ENCODE peak calls at places on chromosome 15, in five cellular contexts. One of them, this sample, is unnamed. For H3K4me1, the result is how much of the 10 kb centered on the place peaks cover.

GRCh38 chr15:49558924-49559323 is 61.7 kb downstream of the FAM227B start:
- DNase-seq in upper lobe of right lung: no peak
- DNase-seq in adrenal gland: no peak
- DNase-seq in CD8-positive, alpha-beta T cell: no peak
- DNase-seq in kidney: no peak
- DNase-seq in this sample: no peak

GRCh38 chr15:61084944-61085367 is 144.1 kb downstream of the RORA start:
- DNase-seq in upper lobe of right lung: no peak
- DNase-seq in adrenal gland: no peak
- DNase-seq in CD8-positive, alpha-beta T cell: no peak
- DNase-seq in kidney: no peak
- DNase-seq in this sample: no peak

GRCh38 chr15:62124176-62124952 is 40.7 kb downstream of the C2CD4B start:
- DNase-seq in upper lobe of right lung: no peak
- DNase-seq in adrenal gland: no peak
- DNase-seq in CD8-positive, alpha-beta T cell: no peak
- DNase-seq in kidney: no peak
- DNase-seq in this sample: no peak

GRCh38 chr15:43769584-43770228 is 7.1 kb downstream of the ELL3 start:
- DNase-seq in upper lobe of right lung: peak
- DNase-seq in adrenal gland: peak
- DNase-seq in CD8-positive, alpha-beta T cell: peak
- DNase-seq in kidney: no peak
- DNase-seq in this sample: peak

GRCh38 chr15:55899537-55899936 is 93.9 kb downstream of the NEDD4 start:
- DNase-seq in upper lobe of right lung: no peak
- DNase-seq in adrenal gland: no peak
- DNase-seq in CD8-positive, alpha-beta T cell: no peak
- DNase-seq in kidney: no peak
- DNase-seq in this sample: no peak

GRCh38 chr15:63292771-63293170 is 15.4 kb downstream of the APH1B start:
- DNase-seq in upper lobe of right lung: no peak
- DNase-seq in adrenal gland: no peak
- DNase-seq in CD8-positive, alpha-beta T cell: no peak
- DNase-seq in kidney: no peak
- DNase-seq in this sample: no peak

GRCh38 chr15:39204031-39204430 is 376.8 kb upstream of the THBS1 start:
- DNase-seq in upper lobe of right lung: no peak
- DNase-seq in adrenal gland: no peak
- DNase-seq in CD8-positive, alpha-beta T cell: no peak
- DNase-seq in kidney: no peak
- DNase-seq in this sample: no peak

GRCh38 chr15:63367900-63368299 is 13.7 kb downstream of the CA12 start:
- DNase-seq in upper lobe of right lung: no peak
- DNase-seq in adrenal gland: no peak
- DNase-seq in CD8-positive, alpha-beta T cell: no peak
- DNase-seq in kidney: no peak
- DNase-seq in this sample: no peak

GRCh38 chr15:47754312-47754711 is 37.0 kb downstream of the SEMA6D start:
- DNase-seq in upper lobe of right lung: no peak
- DNase-seq in adrenal gland: no peak
- DNase-seq in CD8-positive, alpha-beta T cell: no peak
- DNase-seq in kidney: no peak
- DNase-seq in this sample: no peak

GRCh38 chr15:29259233-29259632 is 10.4 kb downstream of the NSMCE3 start:
- DNase-seq in upper lobe of right lung: no peak
- DNase-seq in adrenal gland: no peak
- DNase-seq in CD8-positive, alpha-beta T cell: no peak
- DNase-seq in kidney: no peak
- DNase-seq in this sample: no peak

GRCh38 chr15:37880009-37880834 is 54.2 kb upstream of the TMCO5A start:
- DNase-seq in upper lobe of right lung: no peak
- DNase-seq in adrenal gland: peak
- DNase-seq in CD8-positive, alpha-beta T cell: no peak
- DNase-seq in kidney: no peak
- DNase-seq in this sample: no peak

GRCh38 chr15:52348056-52348745 is 52.6 kb upstream of the MYO5C start:
- DNase-seq in upper lobe of right lung: peak
- DNase-seq in adrenal gland: no peak
- DNase-seq in CD8-positive, alpha-beta T cell: no peak
- DNase-seq in kidney: no peak
- DNase-seq in this sample: no peak

GRCh38 chr15:39864116-39864515 is 56.0 kb downstream of the GPR176 start:
- DNase-seq in upper lobe of right lung: no peak
- DNase-seq in adrenal gland: no peak
- DNase-seq in CD8-positive, alpha-beta T cell: no peak
- DNase-seq in kidney: no peak
- DNase-seq in this sample: no peak

GRCh38 chr15:39455502-39455991 is 125.3 kb upstream of the THBS1 start:
- DNase-seq in upper lobe of right lung: no peak
- DNase-seq in adrenal gland: no peak
- DNase-seq in CD8-positive, alpha-beta T cell: no peak
- DNase-seq in kidney: no peak
- DNase-seq in this sample: no peak

GRCh38 chr15:49758856-49759255 is 138.0 kb downstream of the DTWD1 start:
- DNase-seq in upper lobe of right lung: no peak
- DNase-seq in adrenal gland: no peak
- DNase-seq in CD8-positive, alpha-beta T cell: no peak
- DNase-seq in kidney: no peak
- DNase-seq in this sample: no peak

DNA sequence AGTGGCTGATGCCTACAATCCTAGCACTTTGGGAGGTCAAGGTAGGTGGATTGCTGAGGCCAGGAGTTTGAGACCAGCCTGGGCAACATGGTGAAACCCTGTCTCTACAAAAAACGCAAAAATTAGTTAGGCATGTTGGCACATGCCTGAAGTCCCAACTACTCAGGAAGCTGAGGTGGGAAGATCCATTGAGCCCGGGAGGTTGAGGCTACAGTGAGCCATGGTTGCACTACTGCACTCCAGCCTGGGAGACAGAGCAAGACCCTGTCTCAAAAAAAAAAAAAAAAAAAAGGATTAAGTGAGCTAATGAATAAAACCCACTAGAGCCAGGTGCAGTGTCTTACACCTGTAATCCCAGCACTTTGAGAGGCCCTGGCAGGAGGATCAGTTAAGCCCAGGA is 6.7 kb upstream of the SEC11A start:
- DNase-seq in upper lobe of right lung: no peak
- DNase-seq in adrenal gland: no peak
- DNase-seq in CD8-positive, alpha-beta T cell: no peak
- DNase-seq in kidney: no peak
- DNase-seq in this sample: no peak
- H3K4me1 ChIP-seq in upper lobe of right lung: under half
- H3K4me1 ChIP-seq in adrenal gland: under half
- H3K4me1 ChIP-seq in CD8-positive, alpha-beta T cell: under half
- H3K4me1 ChIP-seq in kidney: under half
- H3K4me1 ChIP-seq in this sample: under half

DNA sequence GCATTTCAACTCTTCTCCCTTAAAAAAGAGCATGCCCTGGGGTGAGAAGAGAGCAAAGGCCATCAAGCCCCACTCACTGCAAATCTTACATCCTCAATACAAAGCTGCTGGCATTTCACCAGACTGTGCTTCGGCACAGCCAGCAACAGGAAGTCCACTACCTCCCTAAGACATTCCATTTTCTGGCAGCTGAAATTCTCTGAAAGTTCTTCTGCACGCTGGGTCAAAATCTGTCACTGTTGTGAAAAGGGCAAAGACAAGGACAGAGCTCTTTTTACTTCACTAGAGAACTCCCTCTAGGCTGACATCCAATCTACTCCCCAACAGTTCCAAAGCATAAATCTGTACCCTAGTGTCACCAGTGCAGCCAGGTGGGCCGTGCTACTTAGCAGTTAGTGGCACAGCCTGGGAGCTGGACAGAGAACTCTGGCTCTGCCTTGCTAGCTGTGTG is 6.3 kb downstream of the MTMR10 start:
- DNase-seq in upper lobe of right lung: no peak
- DNase-seq in adrenal gland: peak
- DNase-seq in CD8-positive, alpha-beta T cell: no peak
- DNase-seq in kidney: no peak
- DNase-seq in this sample: no peak
- H3K4me1 ChIP-seq in upper lobe of right lung: under half
- H3K4me1 ChIP-seq in adrenal gland: under half
- H3K4me1 ChIP-seq in CD8-positive, alpha-beta T cell: under half
- H3K4me1 ChIP-seq in kidney: under half
- H3K4me1 ChIP-seq in this sample: under half

GRCh38 chr15:84910928-84911623 is 26.6 kb downstream of the SLC28A1 start:
- DNase-seq in upper lobe of right lung: no peak
- DNase-seq in adrenal gland: no peak
- DNase-seq in CD8-positive, alpha-beta T cell: no peak
- DNase-seq in kidney: no peak
- DNase-seq in this sample: no peak

GRCh38 chr15:84911879-84912660 is 27.6 kb downstream of the SLC28A1 start:
- DNase-seq in upper lobe of right lung: no peak
- DNase-seq in adrenal gland: peak
- DNase-seq in CD8-positive, alpha-beta T cell: no peak
- DNase-seq in kidney: peak
- DNase-seq in this sample: peak

GRCh38 chr15:84915011-84915958 is 30.8 kb downstream of the SLC28A1 start:
- DNase-seq in upper lobe of right lung: peak
- DNase-seq in adrenal gland: peak
- DNase-seq in CD8-positive, alpha-beta T cell: peak
- DNase-seq in kidney: peak
- DNase-seq in this sample: peak

GRCh38 chr15:84917452-84917851 is 33.0 kb downstream of the SLC28A1 start:
- DNase-seq in upper lobe of right lung: no peak
- DNase-seq in adrenal gland: no peak
- DNase-seq in CD8-positive, alpha-beta T cell: no peak
- DNase-seq in kidney: no peak
- DNase-seq in this sample: no peak

GRCh38 chr15:84914351-84914750 is 29.9 kb downstream of the SLC28A1 start:
- DNase-seq in upper lobe of right lung: no peak
- DNase-seq in adrenal gland: no peak
- DNase-seq in CD8-positive, alpha-beta T cell: no peak
- DNase-seq in kidney: no peak
- DNase-seq in this sample: no peak
- H3K4me1 ChIP-seq in upper lobe of right lung: under half
- H3K4me1 ChIP-seq in adrenal gland: under half
- H3K4me1 ChIP-seq in CD8-positive, alpha-beta T cell: under half
- H3K4me1 ChIP-seq in kidney: under half
- H3K4me1 ChIP-seq in this sample: half or more

DNA sequence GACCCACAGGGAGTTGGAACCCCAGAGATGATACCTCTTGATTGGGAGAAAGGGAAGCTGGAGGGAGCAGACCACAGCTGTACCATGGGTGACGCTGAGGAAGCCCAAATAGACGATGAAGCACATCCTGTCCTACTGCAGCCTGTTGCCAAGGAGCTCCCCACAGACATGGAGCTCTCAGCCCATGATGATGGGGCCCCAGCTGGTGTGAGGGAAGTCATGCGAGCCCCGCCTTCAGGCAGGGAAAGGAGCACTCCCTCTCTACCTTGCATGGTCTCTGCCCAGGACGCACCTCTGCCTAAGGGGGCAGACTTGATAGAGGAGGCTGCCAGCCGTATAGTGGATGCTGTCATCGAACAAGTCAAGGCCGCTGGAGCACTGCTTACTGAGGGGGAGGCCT is 201.1 kb downstream of the AKAP13 start:
- DNase-seq in upper lobe of right lung: peak
- DNase-seq in adrenal gland: peak
- DNase-seq in CD8-positive, alpha-beta T cell: peak
- DNase-seq in kidney: peak
- DNase-seq in this sample: peak
- H3K4me1 ChIP-seq in upper lobe of right lung: half or more
- H3K4me1 ChIP-seq in adrenal gland: under half
- H3K4me1 ChIP-seq in CD8-positive, alpha-beta T cell: under half
- H3K4me1 ChIP-seq in kidney: under half
- H3K4me1 ChIP-seq in this sample: half or more

DNA sequence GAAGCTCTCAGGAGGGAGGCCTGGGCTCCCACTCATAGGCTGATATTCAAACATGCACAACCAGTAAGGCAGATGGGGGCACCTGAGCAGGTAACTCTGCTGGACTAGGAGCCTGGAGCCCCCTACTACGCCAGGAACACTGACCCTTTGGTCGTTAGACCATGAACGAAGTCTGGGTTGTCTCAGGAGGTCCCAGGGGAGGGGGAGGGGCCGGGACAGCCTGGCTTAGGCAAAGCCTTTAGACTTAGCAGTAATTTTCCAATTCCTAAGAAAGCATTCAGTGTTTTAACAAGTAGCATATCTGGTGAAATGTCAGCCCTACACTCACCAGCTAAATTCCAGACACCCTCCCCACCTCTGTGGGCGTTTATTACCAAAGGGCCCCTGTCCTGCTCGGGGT is 67.4 kb upstream of the ST8SIA2 start:
- DNase-seq in upper lobe of right lung: no peak
- DNase-seq in adrenal gland: no peak
- DNase-seq in CD8-positive, alpha-beta T cell: no peak
- DNase-seq in kidney: no peak
- DNase-seq in this sample: no peak
- H3K4me1 ChIP-seq in upper lobe of right lung: under half
- H3K4me1 ChIP-seq in adrenal gland: under half
- H3K4me1 ChIP-seq in CD8-positive, alpha-beta T cell: under half
- H3K4me1 ChIP-seq in kidney: under half
- H3K4me1 ChIP-seq in this sample: under half

DNA sequence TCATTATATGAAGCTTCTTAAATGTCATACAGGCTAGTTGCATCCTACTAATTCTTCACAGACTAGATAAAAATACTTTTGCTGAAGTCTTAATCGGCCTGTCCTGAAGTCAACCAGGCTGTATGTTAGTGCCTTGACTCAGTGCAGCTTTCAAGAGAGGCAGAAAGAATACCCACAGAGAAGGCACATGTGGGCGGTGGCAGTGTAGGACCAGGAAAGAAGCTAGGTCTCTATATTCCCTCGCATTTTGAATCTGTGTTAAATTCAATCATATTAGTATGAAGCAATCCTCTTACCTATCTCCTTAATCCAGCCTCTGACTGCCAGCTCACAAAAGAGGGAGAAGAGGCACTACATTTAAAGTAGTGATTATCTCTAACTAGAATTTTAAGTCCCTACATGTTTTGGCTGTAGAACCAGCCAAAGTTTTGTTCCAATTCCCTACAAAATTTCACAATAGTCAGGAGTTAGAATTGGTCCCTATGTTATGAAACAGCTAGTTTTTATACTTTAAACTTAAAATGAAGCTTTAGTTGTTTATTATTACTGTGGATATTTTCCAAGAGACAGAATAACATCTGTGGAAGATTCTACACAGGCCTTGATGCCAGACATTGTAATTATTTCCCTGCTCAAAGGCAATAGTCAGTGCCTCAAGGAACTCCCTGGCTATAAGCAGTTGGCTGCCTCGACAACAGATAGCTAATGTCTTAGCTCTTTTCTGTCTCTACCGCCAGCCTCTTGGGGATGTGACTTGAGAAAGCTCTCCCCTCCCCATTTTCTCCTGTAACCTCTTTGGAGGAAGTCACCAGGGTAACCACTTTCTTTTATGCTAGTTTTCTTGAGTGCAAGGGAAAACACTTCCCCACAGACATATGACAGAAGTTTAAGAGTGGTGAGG is 31.9 kb downstream of the CRTC3 start:
- DNase-seq in upper lobe of right lung: no peak
- DNase-seq in adrenal gland: no peak
- DNase-seq in CD8-positive, alpha-beta T cell: peak
- DNase-seq in kidney: no peak
- DNase-seq in this sample: no peak
- H3K4me1 ChIP-seq in upper lobe of right lung: half or more
- H3K4me1 ChIP-seq in adrenal gland: half or more
- H3K4me1 ChIP-seq in CD8-positive, alpha-beta T cell: half or more
- H3K4me1 ChIP-seq in kidney: under half
- H3K4me1 ChIP-seq in this sample: half or more